ENCODE peak calls at places on chromosomes 5 and 9, in ten cellular contexts. One of them, this sample, is unnamed.

GRCh38 chr9:81445331-81445921 is 243.9 kb downstream of the TLE1 start:
- DNase-seq in cerebellar nuclear complex: no peak
- DNase-seq in ELF-1: no peak
- DNase-seq in body of pancreas: no peak
- DNase-seq in adipocyte: no peak
- DNase-seq in activated T-cell treated with anti-CD3 and anti-CD28 coated beads, Interleukin-2, amount 50 U/mL, for 72 hours: no peak
- DNase-seq in esophagus muscularis mucosa: no peak
- DNase-seq in hepatocyte: no peak
- DNase-seq in breast epithelium: no peak
- DNase-seq in GM04504: no peak
- DNase-seq in this sample: no peak

GRCh38 chr5:178123094-178123986 is 7.5 kb upstream of the RMND5B start:
- DNase-seq in cerebellar nuclear complex: no peak
- DNase-seq in ELF-1: peak; percentile 46
- DNase-seq in body of pancreas: no peak
- DNase-seq in adipocyte: no peak
- DNase-seq in activated T-cell treated with anti-CD3 and anti-CD28 coated beads, Interleukin-2, amount 50 U/mL, for 72 hours: no peak
- DNase-seq in esophagus muscularis mucosa: no peak
- DNase-seq in hepatocyte: no peak
- DNase-seq in breast epithelium: peak; percentile 61
- DNase-seq in GM04504: no peak
- DNase-seq in this sample: no peak

GRCh38 chr9:100884518-100884917 is 144.0 kb upstream of the PLPPR1 start:
- DNase-seq in cerebellar nuclear complex: no peak
- DNase-seq in ELF-1: peak; percentile 3
- DNase-seq in body of pancreas: no peak
- DNase-seq in adipocyte: no peak
- DNase-seq in activated T-cell treated with anti-CD3 and anti-CD28 coated beads, Interleukin-2, amount 50 U/mL, for 72 hours: no peak
- DNase-seq in esophagus muscularis mucosa: no peak
- DNase-seq in hepatocyte: peak; percentile 11
- DNase-seq in breast epithelium: no peak
- DNase-seq in GM04504: no peak
- DNase-seq in this sample: peak; percentile 15

GRCh38 chr5:151741678-151742423 is 16.6 kb downstream of the ATOX1 start:
- DNase-seq in cerebellar nuclear complex: no peak
- DNase-seq in ELF-1: no peak
- DNase-seq in body of pancreas: no peak
- DNase-seq in adipocyte: peak; percentile 57
- DNase-seq in activated T-cell treated with anti-CD3 and anti-CD28 coated beads, Interleukin-2, amount 50 U/mL, for 72 hours: no peak
- DNase-seq in esophagus muscularis mucosa: no peak
- DNase-seq in hepatocyte: no peak
- DNase-seq in breast epithelium: no peak
- DNase-seq in GM04504: no peak
- DNase-seq in this sample: no peak

GRCh38 chr9:137269231-137269772 is 8.2 kb upstream of the TOR4A start:
- DNase-seq in cerebellar nuclear complex: no peak
- DNase-seq in ELF-1: no peak
- DNase-seq in body of pancreas: peak; percentile 82
- DNase-seq in adipocyte: peak; percentile 35
- DNase-seq in activated T-cell treated with anti-CD3 and anti-CD28 coated beads, Interleukin-2, amount 50 U/mL, for 72 hours: no peak
- DNase-seq in esophagus muscularis mucosa: no peak
- DNase-seq in hepatocyte: peak; percentile 6
- DNase-seq in breast epithelium: peak; percentile 64
- DNase-seq in GM04504: no peak
- DNase-seq in this sample: no peak

GRCh38 chr5:173394701-173395100 is 66.5 kb upstream of the STC2 start:
- DNase-seq in cerebellar nuclear complex: no peak
- DNase-seq in ELF-1: no peak
- DNase-seq in body of pancreas: no peak
- DNase-seq in adipocyte: no peak
- DNase-seq in activated T-cell treated with anti-CD3 and anti-CD28 coated beads, Interleukin-2, amount 50 U/mL, for 72 hours: no peak
- DNase-seq in esophagus muscularis mucosa: no peak
- DNase-seq in hepatocyte: no peak
- DNase-seq in breast epithelium: no peak
- DNase-seq in GM04504: peak; percentile 8
- DNase-seq in this sample: no peak

GRCh38 chr5:61603211-61603908 is 271.3 kb downstream of the ZSWIM6 start:
- DNase-seq in cerebellar nuclear complex: no peak
- DNase-seq in ELF-1: no peak
- DNase-seq in body of pancreas: peak; percentile 46
- DNase-seq in adipocyte: peak; percentile 46
- DNase-seq in activated T-cell treated with anti-CD3 and anti-CD28 coated beads, Interleukin-2, amount 50 U/mL, for 72 hours: no peak
- DNase-seq in esophagus muscularis mucosa: no peak
- DNase-seq in hepatocyte: no peak
- DNase-seq in breast epithelium: peak; percentile 56
- DNase-seq in GM04504: no peak
- DNase-seq in this sample: no peak

GRCh38 chr5:156951354-156951753 is 11.7 kb downstream of the TIMD4 start:
- DNase-seq in cerebellar nuclear complex: no peak
- DNase-seq in ELF-1: no peak
- DNase-seq in body of pancreas: no peak
- DNase-seq in adipocyte: no peak
- DNase-seq in activated T-cell treated with anti-CD3 and anti-CD28 coated beads, Interleukin-2, amount 50 U/mL, for 72 hours: no peak
- DNase-seq in esophagus muscularis mucosa: no peak
- DNase-seq in hepatocyte: no peak
- DNase-seq in breast epithelium: no peak
- DNase-seq in GM04504: no peak
- DNase-seq in this sample: no peak

GRCh38 chr9:36221667-36222066 is 30.9 kb downstream of the CLTA start:
- DNase-seq in cerebellar nuclear complex: no peak
- DNase-seq in ELF-1: no peak
- DNase-seq in body of pancreas: no peak
- DNase-seq in adipocyte: no peak
- DNase-seq in activated T-cell treated with anti-CD3 and anti-CD28 coated beads, Interleukin-2, amount 50 U/mL, for 72 hours: no peak
- DNase-seq in esophagus muscularis mucosa: no peak
- DNase-seq in hepatocyte: no peak
- DNase-seq in breast epithelium: no peak
- DNase-seq in GM04504: no peak
- DNase-seq in this sample: no peak

GRCh38 chr9:82504620-82505019 is 516.0 kb downstream of the SPATA31D1 start:
- DNase-seq in cerebellar nuclear complex: no peak
- DNase-seq in ELF-1: peak; percentile 15
- DNase-seq in body of pancreas: no peak
- DNase-seq in adipocyte: no peak
- DNase-seq in activated T-cell treated with anti-CD3 and anti-CD28 coated beads, Interleukin-2, amount 50 U/mL, for 72 hours: no peak
- DNase-seq in esophagus muscularis mucosa: no peak
- DNase-seq in hepatocyte: no peak
- DNase-seq in breast epithelium: no peak
- DNase-seq in GM04504: no peak
- DNase-seq in this sample: no peak

GRCh38 chr5:8188874-8189588 is 320.1 kb downstream of the MTRR start:
- DNase-seq in cerebellar nuclear complex: no peak
- DNase-seq in ELF-1: no peak
- DNase-seq in body of pancreas: peak; percentile 41
- DNase-seq in adipocyte: no peak
- DNase-seq in activated T-cell treated with anti-CD3 and anti-CD28 coated beads, Interleukin-2, amount 50 U/mL, for 72 hours: no peak
- DNase-seq in esophagus muscularis mucosa: peak; percentile 57
- DNase-seq in hepatocyte: no peak
- DNase-seq in breast epithelium: no peak
- DNase-seq in GM04504: no peak
- DNase-seq in this sample: peak; percentile 77

GRCh38 chr5:5021436-5021835 is 118.7 kb upstream of the ADAMTS16 start:
- DNase-seq in cerebellar nuclear complex: no peak
- DNase-seq in ELF-1: no peak
- DNase-seq in body of pancreas: no peak
- DNase-seq in adipocyte: no peak
- DNase-seq in activated T-cell treated with anti-CD3 and anti-CD28 coated beads, Interleukin-2, amount 50 U/mL, for 72 hours: no peak
- DNase-seq in esophagus muscularis mucosa: no peak
- DNase-seq in hepatocyte: no peak
- DNase-seq in breast epithelium: no peak
- DNase-seq in GM04504: no peak
- DNase-seq in this sample: no peak

GRCh38 chr5:71533142-71533541 is 54.0 kb upstream of the MCCC2 start:
- DNase-seq in cerebellar nuclear complex: no peak
- DNase-seq in ELF-1: no peak
- DNase-seq in body of pancreas: no peak
- DNase-seq in adipocyte: peak; percentile 65
- DNase-seq in activated T-cell treated with anti-CD3 and anti-CD28 coated beads, Interleukin-2, amount 50 U/mL, for 72 hours: no peak
- DNase-seq in esophagus muscularis mucosa: no peak
- DNase-seq in hepatocyte: no peak
- DNase-seq in breast epithelium: no peak
- DNase-seq in GM04504: no peak
- DNase-seq in this sample: no peak

GRCh38 chr5:146877783-146878470 is 630 bp downstream of the PPP2R2B start:
- DNase-seq in cerebellar nuclear complex: no peak
- DNase-seq in ELF-1: peak; percentile 49
- DNase-seq in body of pancreas: peak; percentile 2
- DNase-seq in adipocyte: peak; percentile 32
- DNase-seq in activated T-cell treated with anti-CD3 and anti-CD28 coated beads, Interleukin-2, amount 50 U/mL, for 72 hours: peak; percentile 26
- DNase-seq in esophagus muscularis mucosa: no peak
- DNase-seq in hepatocyte: peak; percentile 33
- DNase-seq in breast epithelium: no peak
- DNase-seq in GM04504: no peak
- DNase-seq in this sample: peak; percentile 66

GRCh38 chr9:128206484-128206883 is 3.3 kb downstream of the DNM1 start:
- DNase-seq in cerebellar nuclear complex: no peak
- DNase-seq in ELF-1: no peak
- DNase-seq in body of pancreas: no peak
- DNase-seq in adipocyte: no peak
- DNase-seq in activated T-cell treated with anti-CD3 and anti-CD28 coated beads, Interleukin-2, amount 50 U/mL, for 72 hours: no peak
- DNase-seq in esophagus muscularis mucosa: no peak
- DNase-seq in hepatocyte: no peak
- DNase-seq in breast epithelium: no peak
- DNase-seq in GM04504: no peak
- DNase-seq in this sample: no peak

GRCh38 chr9:113313276-113313675 is 10.1 kb upstream of the RNF183 start:
- DNase-seq in cerebellar nuclear complex: no peak
- DNase-seq in ELF-1: no peak
- DNase-seq in body of pancreas: no peak
- DNase-seq in adipocyte: no peak
- DNase-seq in activated T-cell treated with anti-CD3 and anti-CD28 coated beads, Interleukin-2, amount 50 U/mL, for 72 hours: no peak
- DNase-seq in esophagus muscularis mucosa: no peak
- DNase-seq in hepatocyte: no peak
- DNase-seq in breast epithelium: no peak
- DNase-seq in GM04504: no peak
- DNase-seq in this sample: no peak

GRCh38 chr5:153081385-153081784 is 409.1 kb upstream of the GRIA1 start:
- DNase-seq in cerebellar nuclear complex: no peak
- DNase-seq in ELF-1: no peak
- DNase-seq in body of pancreas: no peak
- DNase-seq in adipocyte: no peak
- DNase-seq in activated T-cell treated with anti-CD3 and anti-CD28 coated beads, Interleukin-2, amount 50 U/mL, for 72 hours: no peak
- DNase-seq in esophagus muscularis mucosa: no peak
- DNase-seq in hepatocyte: peak; percentile 65
- DNase-seq in breast epithelium: no peak
- DNase-seq in GM04504: no peak
- DNase-seq in this sample: no peak

GRCh38 chr9:126692759-126693427 is 79.2 kb downstream of the LMX1B start:
- DNase-seq in cerebellar nuclear complex: no peak
- DNase-seq in ELF-1: no peak
- DNase-seq in body of pancreas: no peak
- DNase-seq in adipocyte: no peak
- DNase-seq in activated T-cell treated with anti-CD3 and anti-CD28 coated beads, Interleukin-2, amount 50 U/mL, for 72 hours: no peak
- DNase-seq in esophagus muscularis mucosa: no peak
- DNase-seq in hepatocyte: no peak
- DNase-seq in breast epithelium: no peak
- DNase-seq in GM04504: no peak
- DNase-seq in this sample: no peak

GRCh38 chr9:73148447-73148937 is 3.2 kb upstream of the ANXA1 start:
- DNase-seq in cerebellar nuclear complex: no peak
- DNase-seq in ELF-1: no peak
- DNase-seq in body of pancreas: no peak
- DNase-seq in adipocyte: peak; percentile 70
- DNase-seq in activated T-cell treated with anti-CD3 and anti-CD28 coated beads, Interleukin-2, amount 50 U/mL, for 72 hours: no peak
- DNase-seq in esophagus muscularis mucosa: no peak
- DNase-seq in hepatocyte: no peak
- DNase-seq in breast epithelium: no peak
- DNase-seq in GM04504: no peak
- DNase-seq in this sample: no peak

GRCh38 chr9:72952914-72953313 is at the start of gene ALDH1A1:
- DNase-seq in cerebellar nuclear complex: no peak
- DNase-seq in ELF-1: no peak
- DNase-seq in body of pancreas: peak; percentile 81
- DNase-seq in adipocyte: no peak
- DNase-seq in activated T-cell treated with anti-CD3 and anti-CD28 coated beads, Interleukin-2, amount 50 U/mL, for 72 hours: no peak
- DNase-seq in esophagus muscularis mucosa: no peak
- DNase-seq in hepatocyte: peak; percentile 50
- DNase-seq in breast epithelium: no peak
- DNase-seq in GM04504: no peak
- DNase-seq in this sample: peak; percentile 73

GRCh38 chr5:102077920-102078319 is 218.2 kb downstream of the SLCO4C1 start:
- DNase-seq in cerebellar nuclear complex: no peak
- DNase-seq in ELF-1: no peak
- DNase-seq in body of pancreas: no peak
- DNase-seq in adipocyte: no peak
- DNase-seq in activated T-cell treated with anti-CD3 and anti-CD28 coated beads, Interleukin-2, amount 50 U/mL, for 72 hours: no peak
- DNase-seq in esophagus muscularis mucosa: no peak
- DNase-seq in hepatocyte: no peak
- DNase-seq in breast epithelium: no peak
- DNase-seq in GM04504: no peak
- DNase-seq in this sample: no peak

GRCh38 chr5:142515036-142515435 is 170.9 kb downstream of the FGF1 start:
- DNase-seq in cerebellar nuclear complex: no peak
- DNase-seq in ELF-1: no peak
- DNase-seq in body of pancreas: no peak
- DNase-seq in adipocyte: no peak
- DNase-seq in activated T-cell treated with anti-CD3 and anti-CD28 coated beads, Interleukin-2, amount 50 U/mL, for 72 hours: no peak
- DNase-seq in esophagus muscularis mucosa: no peak
- DNase-seq in hepatocyte: no peak
- DNase-seq in breast epithelium: no peak
- DNase-seq in GM04504: no peak
- DNase-seq in this sample: no peak